ENCODE peak calls at places on chromosomes 12 and 14, in eight cellular contexts. S is NCI-H1092 treated with DMSO at 0.1 percent for 48 hours; N is nucleus accumbens; B is naive thymus-derived CD4-positive, alpha-beta T cell; U is HT-29; Q is EL; J is stimulated activated CD4-positive, alpha-beta T cell treated with anti-CD3 and anti-CD28 coated beads, TNF-alpha, amount 100 ng/mL, for 48 hours; G is endothelial cell of umbilical vein. H is an unnamed sample.

GRCh38 chr14:96136361-96136760 is 68.3 kb upstream of the BDKRB2 start:
- DNase-seq in U (no peak), J (no peak), B (no peak), S (no peak), Q (peak), G (peak), N (no peak), H (no peak)

GRCh38 chr12:56202838-56203237 is 13.6 kb upstream of the SMARCC2 start:
- DNase-seq in J (no peak), B (no peak), G (no peak), Q (no peak), U (no peak), N (no peak), S (no peak), H (no peak)

GRCh38 chr12:57046947-57047890 is 2.7 kb downstream of the MYO1A start:
- DNase-seq in B (no peak), Q (no peak), U (no peak), J (peak), N (no peak), G (no peak), S (no peak), H (no peak)

GRCh38 chr14:66507181-66507721 is 696 bp upstream of the GPHN start:
- DNase-seq in B (no peak), J (no peak), Q (no peak), U (peak), N (no peak), G (no peak), S (peak), H (no peak)

GRCh38 chr14:53190938-53191337 is 37.8 kb upstream of the DDHD1 start:
- DNase-seq in J (peak), B (no peak), Q (no peak), N (no peak), U (no peak), G (no peak), S (no peak), H (no peak)

GRCh38 chr12:15733136-15733535 is 56.1 kb downstream of the EPS8 start:
- DNase-seq in U (no peak), B (no peak), J (no peak), Q (no peak), S (no peak), G (no peak), N (no peak), H (no peak)

GRCh38 chr14:61584258-61584657 is 111.1 kb upstream of the HIF1A start:
- DNase-seq in S (no peak), J (no peak), G (no peak), U (no peak), B (no peak), N (no peak), Q (peak), H (no peak)

GRCh38 chr12:117583677-117584076 is 222.3 kb upstream of the NOS1 start:
- DNase-seq in Q (no peak), S (no peak), N (no peak), U (no peak), J (no peak), B (no peak), G (no peak), H (no peak)

GRCh38 chr14:29925106-29925722 is 2.4 kb downstream of the PRKD1 start:
- DNase-seq in N (no peak), J (no peak), B (no peak), S (no peak), U (no peak), G (no peak), Q (peak), H (no peak)

GRCh38 chr14:50062438-50063039 is 53.8 kb downstream of the VCPKMT start:
- DNase-seq in N (no peak), B (peak), S (no peak), J (peak), U (peak), G (peak), Q (peak), H (no peak)

GRCh38 chr12:127620956-127621355 is 646.0 kb upstream of the TMEM132C start:
- DNase-seq in J (no peak), U (no peak), Q (no peak), S (peak), N (no peak), G (no peak), B (no peak), H (no peak)

GRCh38 chr14:94617988-94618822 is 6.0 kb downstream of the SERPINA3 start:
- DNase-seq in J (no peak), N (no peak), G (no peak), Q (no peak), U (no peak), B (no peak), S (no peak), H (no peak)

GRCh38 chr14:57245941-57246340 is 22.8 kb downstream of the EXOC5 start:
- DNase-seq in G (no peak), N (no peak), B (no peak), S (no peak), J (no peak), Q (peak), U (no peak), H (no peak)

GRCh38 chr12:53320352-53321195 is 836 bp downstream of the AAAS start:
- DNase-seq in U (no peak), S (no peak), Q (no peak), J (no peak), N (no peak), G (no peak), B (no peak), H (no peak)

GRCh38 chr12:117098361-117099217 is 627 bp downstream of the TESC start:
- DNase-seq in U (peak), J (peak), S (no peak), Q (no peak), G (no peak), N (no peak), B (no peak), H (no peak)

GRCh38 chr12:12913626-12914388 is 22.4 kb downstream of the GPRC5A start:
- DNase-seq in Q (no peak), J (no peak), G (no peak), B (no peak), N (no peak), S (no peak), U (peak), H (no peak)

GRCh38 chr14:80637726-80638619 is 303.6 kb downstream of the CEP128 start:
- DNase-seq in N (no peak), B (no peak), S (no peak), J (no peak), Q (peak), G (peak), U (peak), H (no peak)

GRCh38 chr14:77707355-77707723 is 484 bp downstream of the ALKBH1 start:
- DNase-seq in B (peak), S (peak), Q (peak), N (peak), J (no peak), G (peak), U (peak), H (no peak)

GRCh38 chr12:124545508-124546418 is 21.6 kb downstream of the NCOR2 start:
- DNase-seq in N (no peak), U (peak), S (no peak), Q (no peak), J (peak), G (no peak), B (no peak), H (no peak)

GRCh38 chr14:76682367-76682766 is 78.9 kb upstream of the VASH1 start:
- DNase-seq in S (no peak), Q (no peak), B (no peak), U (no peak), G (no peak), J (no peak), N (no peak), H (no peak)

GRCh38 chr14:95527392-95528002 is 7.4 kb upstream of the GLRX5 start:
- DNase-seq in N (peak), Q (peak), U (peak), B (peak), J (no peak), G (no peak), S (peak), H (peak)

GRCh38 chr14:32980178-32980886 is 41.7 kb downstream of the NPAS3 start:
- DNase-seq in S (peak), Q (no peak), G (no peak), U (no peak), B (no peak), N (no peak), J (no peak), H (no peak)

GRCh38 chr14:101593411-101594181 is 32.3 kb downstream of the DIO3 start:
- DNase-seq in G (no peak), Q (no peak), J (no peak), U (no peak), S (no peak), N (no peak), B (no peak), H (no peak)

GRCh38 chr12:48192861-48193260 is 9.4 kb downstream of the CCDC184 start:
- DNase-seq in S (no peak), J (no peak), B (no peak), G (no peak), U (no peak), Q (no peak), N (no peak), H (no peak)

GRCh38 chr14:69316449-69317391 is 56.8 kb downstream of the GALNT16 start:
- DNase-seq in B (no peak), Q (peak), S (no peak), N (no peak), G (peak), J (no peak), U (peak), H (no peak)

GRCh38 chr12:95733156-95733825 is 57.3 kb downstream of the NTN4 start:
- DNase-seq in G (peak), S (no peak), J (no peak), N (no peak), B (no peak), U (peak), Q (peak), H (no peak)

GRCh38 chr12:50633950-50634349 is 129.2 kb downstream of the DIP2B start:
- DNase-seq in S (no peak), G (no peak), N (no peak), J (no peak), Q (peak), B (no peak), U (no peak), H (no peak)

GRCh38 chr14:85241022-85241880 is 288.7 kb upstream of the FLRT2 start:
- DNase-seq in J (no peak), Q (no peak), B (no peak), S (no peak), G (peak), U (peak), N (no peak), H (no peak)

GRCh38 chr12:130661501-130662255 is 54.4 kb downstream of the RIMBP2 start:
- DNase-seq in Q (no peak), J (no peak), U (no peak), S (no peak), N (no peak), B (no peak), G (no peak), H (no peak)

GRCh38 chr12:63306476-63306875 is 155.5 kb upstream of the AVPR1A start:
- DNase-seq in N (no peak), J (no peak), Q (no peak), G (no peak), U (no peak), S (no peak), B (no peak), H (no peak)

GRCh38 chr14:68807148-68807600 is 14.3 kb upstream of the ZFP36L1 start:
- DNase-seq in U (peak), S (peak), B (no peak), J (no peak), N (no peak), G (peak), Q (peak), H (no peak)

GRCh38 chr14:100454437-100454836 is 131.3 kb downstream of the SLC25A47 start:
- DNase-seq in G (no peak), S (no peak), Q (no peak), B (no peak), J (no peak), N (no peak), U (no peak), H (no peak)

GRCh38 chr12:25924535-25925001 is 33.9 kb upstream of the RASSF8 start:
- DNase-seq in B (no peak), G (peak), U (no peak), J (no peak), Q (peak), N (no peak), S (no peak), H (no peak)

GRCh38 chr12:94175763-94176660 is 27.6 kb downstream of the PLXNC1 start:
- DNase-seq in Q (peak), J (no peak), G (no peak), N (no peak), S (no peak), B (no peak), U (no peak), H (no peak)

GRCh38 chr14:78840898-78841297 is 670.7 kb downstream of the NRXN3 start:
- DNase-seq in Q (no peak), J (no peak), B (no peak), N (no peak), S (no peak), G (no peak), U (no peak), H (no peak)

GRCh38 chr14:97021001-97021400 is 223.8 kb downstream of the VRK1 start:
- DNase-seq in J (no peak), N (no peak), G (no peak), U (no peak), B (no peak), S (no peak), Q (no peak), H (no peak)

GRCh38 chr12:85155791-85156190 is 119.6 kb downstream of the LRRIQ1 start:
- DNase-seq in Q (peak), S (peak), J (no peak), U (peak), N (no peak), G (peak), B (no peak), H (no peak)

H was measured in hippocampal formation.